ENCODE peak calls at places on chromosomes 3 and 15, in ten cellular contexts. S is NCI-H2029, T is GM13977, N is IMR-90, X is MM.1S, C is NAMALWA, G is kidney tubule cell, K is NCI-H748 treated with DMSO at 0.1 percent for 48 hours, W is stomach, Y is D341Med. V is an unnamed sample.
A peak's percentile ranks its signal among the peaks of the same experiment; 100 is the strongest.

GRCh38 chr3:169613895-169614294 is 49.6 kb downstream of the MECOM start:
- DNase-seq in N (no peak), T (no peak), X (no peak), K (no peak), S (no peak), C (no peak), W (no peak), Y (no peak), G (no peak), V (no peak)

GRCh38 chr3:54935869-54936268 is 8.0 kb upstream of the LRTM1 start:
- DNase-seq in C (no peak), T (no peak), X (no peak), N (no peak), K (no peak), S (no peak), Y (no peak), G (no peak), W (no peak), V (no peak)

GRCh38 chr15:73800662-73801345 is 47.7 kb upstream of the INSYN1 start:
- DNase-seq in T (no peak), N (peak; percentile 87), G (peak; percentile 67), S (no peak), W (no peak), X (no peak), C (no peak), K (no peak), Y (no peak), V (peak; percentile 87)

GRCh38 chr3:43489918-43490317 is 131.9 kb downstream of the ANO10 start:
- DNase-seq in S (no peak), G (no peak), C (no peak), Y (no peak), T (no peak), X (no peak), K (no peak), N (no peak), W (no peak), V (no peak)

GRCh38 chr3:128380719-128381118 is 86.0 kb downstream of the DNAJB8 start:
- DNase-seq in K (no peak), Y (no peak), G (no peak), N (no peak), S (no peak), X (no peak), C (no peak), W (no peak), T (no peak), V (no peak)

GRCh38 chr15:65110676-65111292 is 4.2 kb downstream of the UBAP1L start:
- DNase-seq in T (no peak), S (no peak), C (no peak), K (no peak), X (no peak), W (no peak), Y (no peak), N (peak; percentile 92), G (no peak), V (peak; percentile 13)

GRCh38 chr3:44954289-44954688 is 21.7 kb downstream of the ZDHHC3 start:
- DNase-seq in T (no peak), X (no peak), C (no peak), N (no peak), G (no peak), S (no peak), K (no peak), Y (no peak), W (no peak), V (no peak)

GRCh38 chr3:197376020-197376419 is 77.6 kb upstream of the DLG1 start:
- DNase-seq in K (no peak), S (no peak), W (no peak), X (no peak), Y (peak; percentile 6), N (no peak), G (peak; percentile 40), C (no peak), T (no peak), V (no peak)